ENCODE peak calls at places on chromosomes 3 and 15, in seven cellular contexts. S is MV-4-11; J is effector memory CD8-positive, alpha-beta T cell; D is body of pancreas; I is HT1080; G is T follicular helper cell; O is stimulated activated CD4-positive, alpha-beta T cell treated with anti-CD3 and anti-CD28 coated beads, TNF-alpha, amount 100 ng/mL, for 4 hours. M is an unnamed sample.

GRCh38 chr3:152638707-152639450 is 196.1 kb upstream of the P2RY1 start:
- DNase-seq in D (peak), J (no peak), O (no peak), S (no peak), G (no peak), I (no peak), M (no peak)

GRCh38 chr3:194262345-194263305 is 88.5 kb downstream of the CPN2 start:
- DNase-seq in G (no peak), J (no peak), I (no peak), O (no peak), S (no peak), D (peak), M (no peak)

GRCh38 chr3:157086053-157086761 is 73.7 kb downstream of the CCNL1 start:
- DNase-seq in J (no peak), I (no peak), G (no peak), O (no peak), S (no peak), D (peak), M (no peak)

GRCh38 chr15:29133791-29134190 is 135.8 kb downstream of the NSMCE3 start:
- DNase-seq in I (no peak), O (no peak), D (no peak), S (no peak), G (no peak), J (no peak), M (no peak)

GRCh38 chr3:14319654-14320182 is 82.7 kb upstream of the SLC6A6 start:
- DNase-seq in G (no peak), S (peak), I (peak), J (no peak), O (no peak), D (peak), M (peak)

GRCh38 chr3:58167431-58168351 is 43.1 kb downstream of the DNASE1L3 start:
- DNase-seq in O (no peak), S (peak), I (peak), J (peak), D (peak), G (peak), M (peak)

GRCh38 chr3:193842029-193842782 is 249.2 kb downstream of the OPA1 start:
- DNase-seq in D (peak), O (no peak), G (no peak), J (no peak), S (peak), I (no peak), M (no peak)

GRCh38 chr15:35427091-35427490 is 118.9 kb downstream of the DPH6 start:
- DNase-seq in O (no peak), I (peak), G (no peak), S (peak), J (no peak), D (no peak), M (no peak)

GRCh38 chr3:25483456-25483855 is 55.4 kb downstream of the RARB start:
- DNase-seq in S (no peak), I (no peak), O (no peak), G (no peak), J (no peak), D (peak), M (no peak)

GRCh38 chr3:12663311-12663935 is 494 bp downstream of the RAF1 start:
- DNase-seq in J (peak), O (peak), S (peak), I (peak), D (peak), G (peak), M (no peak)

GRCh38 chr3:25476639-25477038 is 48.6 kb downstream of the RARB start:
- DNase-seq in G (no peak), I (no peak), J (no peak), O (no peak), D (no peak), S (no peak), M (no peak)

GRCh38 chr15:60272623-60273022 is 125.2 kb downstream of the ANXA2 start:
- DNase-seq in D (no peak), O (no peak), I (no peak), S (no peak), G (no peak), J (no peak), M (no peak)

GRCh38 chr3:101148001-101148400 is 154.8 kb upstream of the ABI3BP start:
- DNase-seq in J (no peak), G (no peak), I (no peak), S (peak), D (no peak), O (no peak), M (no peak)

GRCh38 chr3:69385723-69386483 is at the start of gene FRMD4B:
- DNase-seq in O (no peak), G (no peak), J (peak), S (no peak), D (peak), I (peak), M (peak)

GRCh38 chr3:119659584-119660291 is 651 bp downstream of the POPDC2 start:
- DNase-seq in J (no peak), O (no peak), G (no peak), D (no peak), I (no peak), S (peak), M (no peak)

GRCh38 chr15:69524296-69524695 is 71.7 kb downstream of the RPLP1 start:
- DNase-seq in J (no peak), S (no peak), G (no peak), O (no peak), D (no peak), I (no peak), M (no peak)

GRCh38 chr3:119600732-119601131 is 3.0 kb downstream of the PLA1A start:
- DNase-seq in G (no peak), S (peak), O (no peak), D (peak), J (no peak), I (peak), M (no peak)

GRCh38 chr3:129424185-129424841 is 4.1 kb downstream of the EFCAB12 start:
- DNase-seq in G (no peak), D (peak), J (no peak), I (peak), S (peak), O (no peak), M (no peak)